ENCODE peak calls at places on chromosomes 1 and 21, in nine cellular contexts. F, O, I, U, E, G, N, Y and L are unnamed samples.

GRCh38 chr1:14334336-14335176 is 263.9 kb upstream of the KAZN start:
- DNase-seq in E (no peak), O (no peak), U (no peak), I (no peak), F (no peak), G (no peak), N (no peak), Y (no peak), L (no peak)

GRCh38 chr21:38342734-38343133 is 85.9 kb downstream of the KCNJ15 start:
- DNase-seq in U (no peak), Y (no peak), I (no peak), F (no peak), E (no peak), G (no peak), N (no peak), O (no peak), L (no peak)

GRCh38 chr1:63868220-63868897 is 94.5 kb downstream of the ROR1 start:
- DNase-seq in I (no peak), F (peak), G (no peak), N (no peak), U (no peak), Y (peak), O (no peak), E (peak), L (no peak)

GRCh38 chr1:214720561-214720960 is 117.6 kb downstream of the CENPF start:
- DNase-seq in I (no peak), F (no peak), G (no peak), N (no peak), U (no peak), O (no peak), E (no peak), Y (no peak), L (no peak)

GRCh38 chr21:34983680-34984086 is 65.4 kb downstream of the RUNX1 start:
- DNase-seq in E (no peak), F (peak), N (no peak), G (peak), Y (no peak), U (no peak), I (no peak), O (no peak), L (no peak)

GRCh38 chr1:59971464-59971911 is 44.9 kb upstream of the CYP2J2 start:
- DNase-seq in U (peak), I (peak), G (peak), E (peak), F (peak), O (peak), Y (no peak), N (no peak), L (peak)

GRCh38 chr1:204991342-204991844 is 51.6 kb upstream of the CNTN2 start:
- DNase-seq in E (no peak), G (no peak), Y (no peak), F (no peak), O (peak), U (no peak), I (no peak), N (no peak), L (no peak)

GRCh38 chr1:12634696-12635202 is 9.1 kb upstream of the AADACL4 start:
- DNase-seq in Y (no peak), N (no peak), F (peak), U (no peak), E (no peak), G (no peak), I (no peak), O (peak), L (no peak)

GRCh38 chr1:89767618-89768017 is 53.2 kb upstream of the LRRC8D start:
- DNase-seq in U (no peak), F (no peak), G (no peak), I (no peak), E (no peak), Y (no peak), O (no peak), N (no peak), L (no peak)

GRCh38 chr1:41221995-41222991 is 19.8 kb downstream of the SCMH1 start:
- DNase-seq in O (no peak), G (no peak), I (no peak), N (no peak), U (no peak), E (no peak), Y (no peak), F (peak), L (no peak)

GRCh38 chr1:172117800-172118199 is 276.5 kb downstream of the DNM3 start:
- DNase-seq in I (no peak), G (no peak), F (no peak), O (no peak), U (no peak), E (no peak), Y (no peak), N (peak), L (no peak)

GRCh38 chr1:211715976-211716375 is 40.6 kb upstream of the NEK2 start:
- DNase-seq in N (no peak), E (no peak), F (no peak), Y (no peak), U (no peak), I (no peak), O (no peak), G (no peak), L (no peak)
- TF ChIP-seq POLR2AphosphoS5 in N (no peak), E (no peak), F (no peak), Y (no peak), U (no peak), I (no peak), O (no peak), G (no peak), L (no peak)

DNA sequence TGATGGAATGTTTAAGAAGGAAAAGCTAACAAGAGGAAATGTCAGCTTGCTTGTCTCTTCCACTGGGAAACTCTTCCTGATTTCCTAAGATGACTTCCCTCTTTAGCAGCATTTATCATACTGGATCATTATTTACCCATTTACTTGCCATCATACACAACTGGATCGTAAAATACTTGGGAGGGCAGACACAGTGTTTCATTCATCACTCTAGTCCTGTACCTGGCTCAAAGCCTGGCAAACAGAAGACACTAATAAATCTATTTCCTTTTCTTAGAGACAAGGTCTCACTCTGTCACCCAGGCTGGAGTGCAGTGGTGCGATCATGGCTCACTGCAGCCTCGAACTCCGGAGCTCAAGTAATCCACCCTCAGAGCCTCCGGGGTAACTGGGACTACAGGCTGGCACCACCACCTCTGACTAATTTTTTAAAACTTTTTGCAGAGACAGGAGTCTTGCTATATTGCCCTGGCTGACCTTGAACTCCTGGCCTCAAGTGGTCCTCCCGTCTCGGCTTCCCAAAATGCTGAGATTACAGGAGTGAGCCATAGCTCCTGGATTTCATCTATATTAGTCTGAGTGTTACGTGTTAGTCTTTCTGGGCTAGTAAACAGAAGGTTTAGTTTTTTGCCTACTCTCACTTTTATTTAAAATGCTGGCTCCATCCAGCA is 574.6 kb downstream of the SMYD3 start:
- DNase-seq in O (no peak), N (no peak), G (no peak), F (no peak), I (no peak), Y (no peak), U (no peak), E (no peak), L (no peak)
- TF ChIP-seq POLR2AphosphoS5 in O (no peak), N (no peak), G (no peak), F (no peak), I (no peak), Y (no peak), U (no peak), E (no peak), L (no peak)

GRCh38 chr1:203039609-203040517 is 13.6 kb downstream of the PPFIA4 start:
- DNase-seq in I (no peak), O (peak), E (no peak), U (no peak), G (peak), N (no peak), F (no peak), Y (no peak), L (no peak)
- TF ChIP-seq POLR2AphosphoS5 in I (no peak), O (no peak), E (no peak), U (no peak), G (no peak), N (no peak), F (no peak), Y (no peak), L (no peak)

DNA sequence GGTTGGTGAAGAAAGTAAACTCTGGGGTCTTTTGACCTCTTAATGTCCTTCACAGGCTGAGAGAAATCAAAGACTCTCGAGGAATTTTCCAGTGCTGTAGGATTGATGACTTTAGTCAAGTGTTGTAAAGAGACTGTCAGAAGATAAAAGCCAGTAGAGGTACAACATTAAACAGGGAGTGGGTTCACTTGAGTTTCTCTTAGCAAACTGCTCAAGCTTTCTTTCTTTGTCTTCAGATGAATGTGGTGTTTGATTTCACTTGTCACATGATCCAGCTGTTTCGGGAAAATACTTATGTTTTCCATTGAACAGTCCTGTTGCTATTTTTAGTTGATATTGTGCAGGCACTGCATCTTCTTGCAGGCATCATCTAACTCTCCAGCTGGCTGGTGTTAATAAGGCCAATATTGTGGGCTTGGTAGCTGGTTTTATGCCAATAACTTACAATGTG is 45.6 kb downstream of the XCL2 start:
- DNase-seq in Y (no peak), U (no peak), N (no peak), G (no peak), F (no peak), O (peak), E (no peak), I (no peak), L (no peak)
- TF ChIP-seq POLR2AphosphoS5 in Y (no peak), U (peak), N (no peak), G (no peak), F (no peak), O (no peak), E (no peak), I (peak), L (no peak)

GRCh38 chr1:209653915-209654351 is 1.7 kb upstream of the LAMB3 start:
- DNase-seq in G (no peak), E (no peak), I (peak), U (no peak), N (no peak), F (no peak), Y (no peak), O (no peak), L (no peak)

GRCh38 chr1:209652121-209652742 is at the start of gene LAMB3:
- DNase-seq in N (no peak), U (no peak), F (no peak), O (no peak), E (peak), G (peak), Y (no peak), I (peak), L (no peak)

GRCh38 chr1:209655412-209655811 is 3.2 kb upstream of the LAMB3 start:
- DNase-seq in I (no peak), Y (no peak), U (no peak), E (no peak), G (no peak), O (no peak), N (no peak), F (no peak), L (no peak)

GRCh38 chr1:209651148-209651547 is 1.1 kb downstream of the LAMB3 start:
- DNase-seq in U (no peak), N (no peak), E (peak), O (no peak), Y (no peak), F (peak), I (peak), G (peak), L (peak)

DNA sequence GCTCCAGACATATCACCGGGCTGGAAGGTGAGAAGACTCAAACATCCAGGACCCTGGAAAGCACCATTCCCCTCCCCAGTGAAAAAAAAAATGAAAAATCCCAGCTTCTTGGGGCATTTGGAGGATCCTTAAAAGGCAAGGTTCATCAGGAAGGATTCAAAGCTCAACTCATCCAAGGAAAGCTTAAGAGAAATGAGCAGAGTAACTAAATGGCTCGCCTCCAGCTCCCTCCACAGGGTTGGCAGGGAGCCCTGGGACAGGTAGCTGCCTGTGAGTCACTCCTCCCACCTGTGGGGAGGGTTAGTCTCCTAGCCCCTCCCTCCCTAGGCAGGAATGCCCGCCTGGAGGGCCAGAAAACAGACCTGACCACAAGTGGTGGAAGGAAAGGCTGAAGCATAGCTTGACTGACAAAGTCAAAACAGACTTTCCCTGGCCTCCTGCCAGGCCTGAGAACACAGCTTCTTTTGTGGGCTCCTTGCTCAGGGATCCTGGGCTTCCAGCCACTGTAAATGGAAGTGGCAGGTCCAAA is 712 bp upstream of the LAMB3 start:
- DNase-seq in F (peak), I (peak), O (peak), N (no peak), U (no peak), E (peak), Y (no peak), G (peak), L (peak)
- TF ChIP-seq POLR2AphosphoS5 in F (no peak), I (peak), O (no peak), N (no peak), U (no peak), E (peak), Y (no peak), G (no peak), L (no peak)